ENCODE peak calls at places on chromosomes 4 and X, in ten cellular contexts. One of them, this sample, is unnamed.

GRCh38 chrX:130336531-130336930 is 3.2 kb upstream of the SLC25A14 start:
- DNase-seq in heart left ventricle: no peak
- DNase-seq in spleen: no peak
- DNase-seq in uterus: no peak
- DNase-seq in endothelial cell of umbilical vein: no peak
- DNase-seq in transverse colon: no peak
- DNase-seq in IMR-90: no peak
- DNase-seq in gastrocnemius medialis: no peak
- DNase-seq in esophagus squamous epithelium: no peak
- DNase-seq in lower leg skin: no peak
- DNase-seq in this sample: no peak

GRCh38 chr4:70991596-70991995 is 1.9 kb upstream of the DCK start:
- DNase-seq in heart left ventricle: no peak
- DNase-seq in IMR-90: no peak
- DNase-seq in uterus: no peak
- DNase-seq in esophagus squamous epithelium: no peak
- DNase-seq in endothelial cell of umbilical vein: no peak
- DNase-seq in transverse colon: no peak
- DNase-seq in lower leg skin: no peak
- DNase-seq in spleen: no peak
- DNase-seq in gastrocnemius medialis: no peak
- DNase-seq in this sample: no peak

GRCh38 chr4:81635747-81636146 is 164.0 kb upstream of the RASGEF1B start:
- DNase-seq in lower leg skin: peak
- DNase-seq in transverse colon: peak
- DNase-seq in gastrocnemius medialis: peak
- DNase-seq in esophagus squamous epithelium: peak
- DNase-seq in uterus: no peak
- DNase-seq in spleen: peak
- DNase-seq in heart left ventricle: no peak
- DNase-seq in endothelial cell of umbilical vein: no peak
- DNase-seq in IMR-90: no peak
- DNase-seq in this sample: no peak

GRCh38 chrX:49922291-49923241 is at the start of gene CLCN5:
- DNase-seq in heart left ventricle: peak
- DNase-seq in endothelial cell of umbilical vein: peak
- DNase-seq in IMR-90: peak
- DNase-seq in lower leg skin: peak
- DNase-seq in transverse colon: peak
- DNase-seq in spleen: peak
- DNase-seq in gastrocnemius medialis: peak
- DNase-seq in esophagus squamous epithelium: peak
- DNase-seq in uterus: peak
- DNase-seq in this sample: peak

GRCh38 chr4:32010221-32010620 is 1290.1 kb downstream of the PCDH7 start:
- DNase-seq in endothelial cell of umbilical vein: no peak
- DNase-seq in heart left ventricle: no peak
- DNase-seq in spleen: no peak
- DNase-seq in gastrocnemius medialis: no peak
- DNase-seq in transverse colon: no peak
- DNase-seq in esophagus squamous epithelium: no peak
- DNase-seq in uterus: no peak
- DNase-seq in IMR-90: no peak
- DNase-seq in lower leg skin: no peak
- DNase-seq in this sample: no peak

GRCh38 chr4:120765271-120765985 is 157.1 kb downstream of the PRDM5 start:
- DNase-seq in heart left ventricle: no peak
- DNase-seq in esophagus squamous epithelium: no peak
- DNase-seq in spleen: no peak
- DNase-seq in transverse colon: no peak
- DNase-seq in gastrocnemius medialis: no peak
- DNase-seq in lower leg skin: no peak
- DNase-seq in IMR-90: no peak
- DNase-seq in uterus: no peak
- DNase-seq in endothelial cell of umbilical vein: no peak
- DNase-seq in this sample: no peak

GRCh38 chrX:16870861-16871584 is 861 bp upstream of the RBBP7 start:
- DNase-seq in gastrocnemius medialis: peak
- DNase-seq in esophagus squamous epithelium: peak
- DNase-seq in heart left ventricle: peak
- DNase-seq in IMR-90: no peak
- DNase-seq in transverse colon: no peak
- DNase-seq in uterus: peak
- DNase-seq in lower leg skin: peak
- DNase-seq in endothelial cell of umbilical vein: peak
- DNase-seq in spleen: peak
- DNase-seq in this sample: peak

GRCh38 chr4:173262363-173262762 is 71.8 kb downstream of the HMGB2 start:
- DNase-seq in endothelial cell of umbilical vein: no peak
- DNase-seq in transverse colon: no peak
- DNase-seq in lower leg skin: no peak
- DNase-seq in IMR-90: no peak
- DNase-seq in uterus: no peak
- DNase-seq in heart left ventricle: no peak
- DNase-seq in esophagus squamous epithelium: no peak
- DNase-seq in spleen: no peak
- DNase-seq in gastrocnemius medialis: no peak
- DNase-seq in this sample: no peak

GRCh38 chr4:6444587-6444986 is 27.8 kb downstream of the PPP2R2C start:
- DNase-seq in transverse colon: no peak
- DNase-seq in heart left ventricle: no peak
- DNase-seq in esophagus squamous epithelium: no peak
- DNase-seq in gastrocnemius medialis: no peak
- DNase-seq in IMR-90: no peak
- DNase-seq in endothelial cell of umbilical vein: no peak
- DNase-seq in spleen: no peak
- DNase-seq in lower leg skin: no peak
- DNase-seq in uterus: no peak
- DNase-seq in this sample: no peak

GRCh38 chr4:128823025-128823661 is 13.6 kb downstream of the JADE1 start:
- DNase-seq in lower leg skin: no peak
- DNase-seq in esophagus squamous epithelium: no peak
- DNase-seq in gastrocnemius medialis: no peak
- DNase-seq in spleen: no peak
- DNase-seq in transverse colon: no peak
- DNase-seq in uterus: no peak
- DNase-seq in heart left ventricle: no peak
- DNase-seq in IMR-90: peak
- DNase-seq in endothelial cell of umbilical vein: peak
- DNase-seq in this sample: no peak

GRCh38 chr4:69056921-69057562 is 39.2 kb upstream of the UGT2B7 start:
- DNase-seq in uterus: no peak
- DNase-seq in esophagus squamous epithelium: no peak
- DNase-seq in heart left ventricle: no peak
- DNase-seq in spleen: no peak
- DNase-seq in endothelial cell of umbilical vein: no peak
- DNase-seq in gastrocnemius medialis: no peak
- DNase-seq in transverse colon: no peak
- DNase-seq in IMR-90: peak
- DNase-seq in lower leg skin: no peak
- DNase-seq in this sample: no peak
- H3K4me3 ChIP-seq in uterus: no peak
- H3K4me3 ChIP-seq in esophagus squamous epithelium: no peak
- H3K4me3 ChIP-seq in heart left ventricle: no peak
- H3K4me3 ChIP-seq in spleen: no peak
- H3K4me3 ChIP-seq in endothelial cell of umbilical vein: no peak
- H3K4me3 ChIP-seq in gastrocnemius medialis: no peak
- H3K4me3 ChIP-seq in transverse colon: no peak
- H3K4me3 ChIP-seq in IMR-90: no peak
- H3K4me3 ChIP-seq in lower leg skin: no peak
- H3K4me3 ChIP-seq in this sample: no peak

GRCh38 chr4:37243061-37243460 is 1.5 kb upstream of the NWD2 start:
- DNase-seq in IMR-90: no peak
- DNase-seq in spleen: no peak
- DNase-seq in esophagus squamous epithelium: no peak
- DNase-seq in gastrocnemius medialis: no peak
- DNase-seq in transverse colon: peak
- DNase-seq in lower leg skin: no peak
- DNase-seq in uterus: no peak
- DNase-seq in endothelial cell of umbilical vein: no peak
- DNase-seq in heart left ventricle: no peak
- DNase-seq in this sample: no peak
- TF ChIP-seq CTCF in IMR-90: no peak
- TF ChIP-seq CTCF in spleen: no peak
- TF ChIP-seq CTCF in esophagus squamous epithelium: no peak
- TF ChIP-seq CTCF in gastrocnemius medialis: no peak
- TF ChIP-seq CTCF in transverse colon: no peak
- TF ChIP-seq CTCF in lower leg skin: no peak
- TF ChIP-seq CTCF in uterus: no peak
- TF ChIP-seq CTCF in endothelial cell of umbilical vein: no peak
- TF ChIP-seq CTCF in heart left ventricle: no peak
- TF ChIP-seq CTCF in this sample: no peak

GRCh38 chr4:151099226-151099975 is at the start of gene RPS3A:
- DNase-seq in gastrocnemius medialis: peak
- DNase-seq in esophagus squamous epithelium: peak
- DNase-seq in lower leg skin: peak
- DNase-seq in spleen: peak
- DNase-seq in uterus: peak
- DNase-seq in heart left ventricle: peak
- DNase-seq in endothelial cell of umbilical vein: peak
- DNase-seq in transverse colon: peak
- DNase-seq in IMR-90: peak
- DNase-seq in this sample: peak

GRCh38 chr4:151100517-151100916 is 1.1 kb downstream of the RPS3A start:
- DNase-seq in esophagus squamous epithelium: no peak
- DNase-seq in lower leg skin: no peak
- DNase-seq in uterus: no peak
- DNase-seq in IMR-90: no peak
- DNase-seq in transverse colon: no peak
- DNase-seq in heart left ventricle: no peak
- DNase-seq in endothelial cell of umbilical vein: peak
- DNase-seq in gastrocnemius medialis: no peak
- DNase-seq in spleen: no peak
- DNase-seq in this sample: no peak

GRCh38 chr4:151097759-151098158 is 1.7 kb upstream of the RPS3A start:
- DNase-seq in heart left ventricle: no peak
- DNase-seq in uterus: no peak
- DNase-seq in endothelial cell of umbilical vein: no peak
- DNase-seq in gastrocnemius medialis: no peak
- DNase-seq in transverse colon: no peak
- DNase-seq in IMR-90: no peak
- DNase-seq in lower leg skin: no peak
- DNase-seq in esophagus squamous epithelium: no peak
- DNase-seq in spleen: no peak
- DNase-seq in this sample: no peak

GRCh38 chr4:151099976-151100417 is 569 bp downstream of the RPS3A start:
- DNase-seq in heart left ventricle: no peak
- DNase-seq in gastrocnemius medialis: no peak
- DNase-seq in transverse colon: no peak
- DNase-seq in uterus: no peak
- DNase-seq in esophagus squamous epithelium: no peak
- DNase-seq in lower leg skin: no peak
- DNase-seq in IMR-90: peak
- DNase-seq in spleen: no peak
- DNase-seq in endothelial cell of umbilical vein: no peak
- DNase-seq in this sample: no peak

DNA sequence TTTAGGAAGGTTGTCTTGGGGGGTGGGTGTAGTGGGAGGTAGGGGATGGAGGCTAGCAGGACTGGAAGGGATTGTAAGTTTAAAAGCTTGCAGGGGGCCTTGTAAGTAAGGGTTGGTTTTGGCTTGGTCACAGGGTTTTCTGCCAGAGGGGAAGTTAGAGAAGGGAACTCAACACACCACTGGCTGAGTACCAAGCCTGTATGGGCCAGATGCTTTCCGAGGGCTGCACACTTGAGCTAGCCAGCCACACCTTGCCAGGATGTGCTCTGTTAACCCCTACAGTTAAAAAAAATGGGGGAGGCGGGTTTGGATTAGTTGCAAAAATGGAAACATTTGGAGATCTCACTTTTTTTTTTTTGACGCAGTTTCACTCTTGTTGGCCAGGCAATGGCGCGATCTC is 1.2 kb upstream of the RPS3A start:
- DNase-seq in spleen: peak
- DNase-seq in uterus: peak
- DNase-seq in IMR-90: no peak
- DNase-seq in gastrocnemius medialis: peak
- DNase-seq in transverse colon: peak
- DNase-seq in esophagus squamous epithelium: no peak
- DNase-seq in endothelial cell of umbilical vein: no peak
- DNase-seq in lower leg skin: peak
- DNase-seq in heart left ventricle: no peak
- DNase-seq in this sample: no peak
- TF ChIP-seq POLR2A in spleen: no peak
- TF ChIP-seq POLR2A in uterus: no peak
- TF ChIP-seq POLR2A in IMR-90: no peak
- TF ChIP-seq POLR2A in gastrocnemius medialis: no peak
- TF ChIP-seq POLR2A in transverse colon: no peak
- TF ChIP-seq POLR2A in esophagus squamous epithelium: no peak
- TF ChIP-seq POLR2A in endothelial cell of umbilical vein: no peak
- TF ChIP-seq POLR2A in lower leg skin: no peak
- TF ChIP-seq POLR2A in heart left ventricle: no peak
- TF ChIP-seq POLR2A in this sample: no peak

DNA sequence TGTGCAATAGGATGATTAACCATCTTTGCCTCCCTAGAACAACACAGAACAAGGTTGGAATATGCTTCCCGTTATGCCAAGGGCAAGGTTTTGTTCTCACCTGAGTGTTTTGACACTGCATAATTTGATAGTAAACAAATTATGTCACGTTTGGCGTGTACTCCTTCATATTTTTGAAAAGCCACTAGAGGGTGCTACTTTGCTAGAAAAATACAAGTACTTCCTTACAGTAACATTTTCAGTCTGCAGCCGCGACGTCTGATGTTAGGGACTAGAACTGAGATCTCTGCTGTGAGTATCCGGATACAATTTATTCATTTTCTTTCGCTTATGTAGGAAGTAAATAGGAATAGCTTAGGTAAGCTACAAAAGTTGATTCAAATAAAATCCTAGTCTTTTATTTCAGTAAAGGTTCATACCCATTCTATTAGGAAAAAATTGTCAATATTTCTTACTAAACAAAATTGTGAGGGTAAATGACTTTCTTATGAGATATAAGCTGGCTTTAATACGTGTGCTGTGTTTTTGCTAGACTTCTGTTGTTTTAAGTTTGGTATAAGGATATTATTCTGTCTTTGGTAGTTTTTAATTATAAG is 181.1 kb upstream of the WDFY3 start:
- DNase-seq in lower leg skin: peak
- DNase-seq in esophagus squamous epithelium: peak
- DNase-seq in endothelial cell of umbilical vein: peak
- DNase-seq in heart left ventricle: peak
- DNase-seq in transverse colon: peak
- DNase-seq in gastrocnemius medialis: peak
- DNase-seq in spleen: peak
- DNase-seq in uterus: peak
- DNase-seq in IMR-90: peak
- DNase-seq in this sample: peak
- H3K4me3 ChIP-seq in lower leg skin: no peak
- H3K4me3 ChIP-seq in esophagus squamous epithelium: peak
- H3K4me3 ChIP-seq in endothelial cell of umbilical vein: no peak
- H3K4me3 ChIP-seq in heart left ventricle: no peak
- H3K4me3 ChIP-seq in transverse colon: no peak
- H3K4me3 ChIP-seq in gastrocnemius medialis: no peak
- H3K4me3 ChIP-seq in spleen: no peak
- H3K4me3 ChIP-seq in uterus: no peak
- H3K4me3 ChIP-seq in IMR-90: no peak
- H3K4me3 ChIP-seq in this sample: no peak

This sample was measured in prostate gland.